ENCODE peak calls at places on chromosome 6, in four cellular contexts. I is left ventricle myocardium inferior, V is NCI-H1105, L is posterior cingulate gyrus. P is an unnamed sample.

GRCh38 chr6:117205876-117206275 is 59.5 kb upstream of the VGLL2 start:
- DNase-seq in V (no peak), L (no peak), I (no peak), P (no peak)

GRCh38 chr6:113405326-113406050 is 451.7 kb upstream of the MARCKS start:
- DNase-seq in I (no peak), V (no peak), L (no peak), P (no peak)

GRCh38 chr6:89483111-89483720 is 50.3 kb downstream of the ANKRD6 start:
- DNase-seq in I (peak), L (no peak), V (no peak), P (peak)

GRCh38 chr6:5522147-5522546 is 260.8 kb downstream of the FARS2 start:
- DNase-seq in V (no peak), I (no peak), L (no peak), P (no peak)

GRCh38 chr6:37822851-37823682 is 3.5 kb downstream of the ZFAND3 start:
- DNase-seq in I (no peak), V (no peak), L (no peak), P (no peak)

GRCh38 chr6:32558426-32559057 is 28.5 kb upstream of the HLA-DRB5 start:
- DNase-seq in V (no peak), L (no peak), I (no peak), P (no peak)

GRCh38 chr6:49632712-49633111 is 3.9 kb downstream of the RHAG start:
- DNase-seq in I (no peak), V (no peak), L (no peak), P (no peak)

GRCh38 chr6:163404825-163405265 is 9.7 kb upstream of the QKI start:
- DNase-seq in L (no peak), V (no peak), I (no peak), P (peak)

GRCh38 chr6:126123226-126123625 is 136.9 kb downstream of the TRMT11 start:
- DNase-seq in L (no peak), V (no peak), I (no peak), P (no peak)

GRCh38 chr6:79762370-79762769 is 131.2 kb downstream of the SH3BGRL2 start:
- DNase-seq in L (no peak), I (no peak), V (no peak), P (peak)

GRCh38 chr6:56387621-56388413 is 140.4 kb upstream of the COL21A1 start:
- DNase-seq in V (peak), L (no peak), I (no peak), P (no peak)

GRCh38 chr6:51182884-51183283 is 364.2 kb downstream of the TFAP2B start:
- DNase-seq in L (no peak), I (no peak), V (peak), P (no peak)

GRCh38 chr6:7479801-7480266 is 61.6 kb upstream of the DSP start:
- DNase-seq in L (no peak), I (no peak), V (no peak), P (no peak)

GRCh38 chr6:40735126-40735920 is 148.2 kb upstream of the LRFN2 start:
- DNase-seq in V (no peak), L (no peak), I (no peak), P (no peak)

GRCh38 chr6:127520061-127520460 is 926 bp upstream of the MTCL3 start:
- DNase-seq in L (no peak), V (peak), I (no peak), P (no peak)

GRCh38 chr6:55449219-55449618 is 122.0 kb downstream of the GFRAL start:
- DNase-seq in I (no peak), V (no peak), L (no peak), P (no peak)

GRCh38 chr6:32862725-32863124 is 8.7 kb downstream of the PSMB9 start:
- DNase-seq in V (no peak), I (no peak), L (no peak), P (no peak)

GRCh38 chr6:152552616-152553209 is 84.4 kb downstream of the SYNE1 start:
- DNase-seq in I (peak), V (peak), L (peak), P (peak)

GRCh38 chr6:57173886-57174510 is 1.9 kb downstream of the BAG2 start:
- DNase-seq in L (no peak), I (no peak), V (no peak), P (no peak)

GRCh38 chr6:166546653-166547052 is 39.8 kb downstream of the RAMACL start:
- DNase-seq in L (no peak), V (no peak), I (no peak), P (no peak)

GRCh38 chr6:62819640-62820039 is 391.6 kb upstream of the FKBP1C start:
- DNase-seq in V (no peak), L (no peak), I (no peak), P (no peak)

GRCh38 chr6:35085359-35086281 is 55.5 kb downstream of the TCP11 start:
- DNase-seq in L (peak), I (no peak), V (no peak), P (no peak)

GRCh38 chr6:35078896-35079295 is 62.2 kb downstream of the TCP11 start:
- DNase-seq in I (no peak), L (peak), V (no peak), P (no peak)

GRCh38 chr6:70371454-70372105 is 41.7 kb upstream of the FAM135A start:
- DNase-seq in I (no peak), L (no peak), V (peak), P (no peak)

GRCh38 chr6:146047356-146047755 is 18.5 kb downstream of the GRM1 start:
- DNase-seq in I (no peak), V (no peak), L (peak), P (no peak)

GRCh38 chr6:137323860-137324259 is 104.7 kb upstream of the IFNGR1 start:
- DNase-seq in L (no peak), V (no peak), I (no peak), P (no peak)

P was measured in head of caudate nucleus.